ENCODE peak calls at places on chromosome 18, in five cellular contexts. Z, P, Y, B and V are unnamed samples.

GRCh38 chr18:40752336-40752735 is 1202.7 kb upstream of the PIK3C3 start:
- DNase-seq in Z (no peak), P (no peak), Y (no peak), B (no peak), V (no peak)

GRCh38 chr18:70421471-70421870 is 132.6 kb downstream of the SOCS6 start:
- DNase-seq in Z (no peak), P (peak; percentile 47), Y (no peak), B (peak; percentile 78), V (peak; percentile 84)

GRCh38 chr18:27005589-27005988 is 140.1 kb upstream of the AQP4 start:
- DNase-seq in Z (no peak), P (no peak), Y (peak; percentile 10), B (peak; percentile 10), V (peak; percentile 12)

GRCh38 chr18:34364699-34365098 is 140.0 kb upstream of the NOL4 start:
- DNase-seq in Z (no peak), P (no peak), Y (no peak), B (no peak), V (no peak)

GRCh38 chr18:25350561-25351201 is 1.3 kb downstream of the ZNF521 start:
- DNase-seq in Z (peak; percentile 55), P (peak; percentile 38), Y (peak; percentile 5), B (peak; percentile 39), V (peak; percentile 55)

GRCh38 chr18:944440-944839 is 39.8 kb downstream of the ADCYAP1 start:
- DNase-seq in Z (no peak), P (peak; percentile 67), Y (peak; percentile 22), B (peak; percentile 53), V (peak; percentile 97)

GRCh38 chr18:23569299-23570063 is 16.8 kb downstream of the NPC1 start:
- DNase-seq in Z (no peak), P (no peak), Y (no peak), B (no peak), V (no peak)

GRCh38 chr18:48136051-48136543 is 205.6 kb upstream of the SMAD2 start:
- DNase-seq in Z (no peak), P (no peak), Y (no peak), B (no peak), V (no peak)

GRCh38 chr18:32980896-32981295 is 208.1 kb upstream of the KLHL14 start:
- DNase-seq in Z (no peak), P (no peak), Y (no peak), B (no peak), V (no peak)

GRCh38 chr18:70720607-70721006 is 431.8 kb downstream of the SOCS6 start:
- DNase-seq in Z (no peak), P (no peak), Y (no peak), B (no peak), V (no peak)

GRCh38 chr18:68104036-68104435 is 587.5 kb upstream of the DSEL start:
- DNase-seq in Z (no peak), P (peak; percentile 47), Y (no peak), B (peak; percentile 10), V (peak; percentile 85)

GRCh38 chr18:77081387-77081773 is 51.2 kb downstream of the MBP start:
- DNase-seq in Z (no peak), P (peak; percentile 71), Y (no peak), B (peak; percentile 39), V (peak; percentile 70)

GRCh38 chr18:41553716-41554115 is 401.3 kb upstream of the PIK3C3 start:
- DNase-seq in Z (no peak), P (no peak), Y (no peak), B (no peak), V (no peak)

GRCh38 chr18:23204589-23205235 is 69.4 kb downstream of the CABLES1 start:
- DNase-seq in Z (no peak), P (no peak), Y (no peak), B (no peak), V (no peak)